ENCODE peak calls at places on chromosomes 11 and 22, in six cellular contexts. B is HS-5, N is neuronal stem cell, M is activated T-cell treated with anti-CD3 and anti-CD28 coated beads for 4 hours, H is T-cell, T is left ventricle myocardium superior. C is an unnamed sample.
A peak's percentile ranks its signal among the peaks of the same experiment; 100 is the strongest.

GRCh38 chr11:2768471-2769408 is 68.9 kb upstream of the KCNQ1OT1 start:
- DNase-seq in B (peak; percentile 57), M (no peak), N (no peak), H (no peak), T (peak; percentile 20), C (peak; percentile 30)

GRCh38 chr11:126589492-126589803 is 234.0 kb downstream of the ST3GAL4 start:
- DNase-seq in B (no peak), M (no peak), N (no peak), T (no peak), H (no peak), C (no peak)

GRCh38 chr11:17415523-17416104 is 27.2 kb upstream of the KCNJ11 start:
- DNase-seq in H (no peak), M (no peak), B (no peak), T (peak; percentile 63), N (no peak), C (peak; percentile 30)

GRCh38 chr11:13310443-13310842 is 32.9 kb downstream of the BMAL1 start:
- DNase-seq in M (no peak), B (no peak), N (no peak), H (no peak), T (no peak), C (no peak)

GRCh38 chr11:15688351-15688792 is 573.6 kb downstream of the INSC start:
- DNase-seq in H (no peak), N (no peak), B (no peak), M (no peak), T (peak; percentile 74), C (no peak)

GRCh38 chr22:40241200-40241763 is 63.6 kb downstream of the TNRC6B start:
- DNase-seq in M (no peak), N (no peak), H (no peak), B (no peak), T (no peak), C (no peak)

GRCh38 chr22:17235149-17235655 is 16.0 kb upstream of the ADA2 start:
- DNase-seq in H (no peak), M (no peak), N (no peak), T (no peak), B (no peak), C (peak; percentile 19)

GRCh38 chr11:26048271-26048670 is 283.7 kb upstream of the ANO3 start:
- DNase-seq in B (no peak), H (no peak), N (no peak), M (no peak), T (no peak), C (no peak)

GRCh38 chr22:19729507-19729906 is 6.2 kb downstream of the GP1BB start:
- DNase-seq in N (no peak), M (no peak), H (no peak), T (no peak), B (no peak), C (no peak)

GRCh38 chr11:32005786-32006406 is 85.0 kb upstream of the RCN1 start:
- DNase-seq in N (no peak), T (no peak), H (no peak), M (no peak), B (peak; percentile 58), C (no peak)